ENCODE peak calls at places on chromosomes 1 and 21, in five cellular contexts. K, Z, O, N and E are unnamed samples. For H3K4me1, the result is how much of the 10 kb centered on the place peaks cover.

GRCh38 chr21:15065381-15066230 is 806 bp upstream of the NRIP1 start:
- DNase-seq in K (peak), Z (peak), O (peak), N (peak), E (peak)

GRCh38 chr1:224042557-224043118 is 71.3 kb upstream of the FBXO28 start:
- DNase-seq in K (no peak), Z (no peak), O (no peak), N (no peak), E (no peak)

GRCh38 chr1:239361403-239361802 is 25.0 kb upstream of the CHRM3 start:
- DNase-seq in K (no peak), Z (no peak), O (no peak), N (no peak), E (peak)

GRCh38 chr1:40539338-40539737 is 7.9 kb downstream of the ZNF684 start:
- DNase-seq in K (no peak), Z (no peak), O (no peak), N (no peak), E (no peak)

GRCh38 chr1:27960762-27961645 is 1.2 kb downstream of the XKR8 start:
- DNase-seq in K (peak), Z (no peak), O (peak), N (no peak), E (peak)

GRCh38 chr1:46176211-46176865 is at the start of gene P3R3URF:
- DNase-seq in K (no peak), Z (no peak), O (no peak), N (no peak), E (no peak)

GRCh38 chr1:162364498-162364897 is 12.2 kb downstream of the SPATA46 start:
- DNase-seq in K (no peak), Z (no peak), O (no peak), N (no peak), E (no peak)

GRCh38 chr1:105636052-105636451 is 1420.4 kb upstream of the PRMT6 start:
- DNase-seq in K (no peak), Z (no peak), O (no peak), N (no peak), E (no peak)

GRCh38 chr1:53455592-53455991 is 3.6 kb upstream of the DMRTB1 start:
- DNase-seq in K (no peak), Z (no peak), O (no peak), N (no peak), E (no peak)

GRCh38 chr1:85894651-85895050 is 186.4 kb upstream of the ZNHIT6 start:
- DNase-seq in K (peak), Z (no peak), O (peak), N (peak), E (no peak)

GRCh38 chr1:31570228-31570627 is 6.1 kb upstream of the TINAGL1 start:
- DNase-seq in K (no peak), Z (no peak), O (no peak), N (no peak), E (no peak)

GRCh38 chr1:165143437-165144065 is 213.0 kb downstream of the LMX1A start:
- DNase-seq in K (peak), Z (no peak), O (peak), N (peak), E (peak)

GRCh38 chr1:231810415-231810814 is 183.8 kb downstream of the DISC1 start:
- DNase-seq in K (no peak), Z (no peak), O (no peak), N (no peak), E (no peak)

GRCh38 chr1:228014235-228014930 is 7.6 kb downstream of the WNT3A start:
- DNase-seq in K (no peak), Z (peak), O (no peak), N (no peak), E (no peak)

GRCh38 chr21:41472769-41473548 is 35.0 kb downstream of the TMPRSS2 start:
- DNase-seq in K (peak), Z (no peak), O (no peak), N (no peak), E (no peak)

GRCh38 chr1:156012051-156012817 is 8.5 kb downstream of the SSR2 start:
- DNase-seq in K (no peak), Z (no peak), O (no peak), N (no peak), E (no peak)

GRCh38 chr1:204096931-204097330 is 24.0 kb downstream of the SOX13 start:
- DNase-seq in K (no peak), Z (no peak), O (no peak), N (no peak), E (no peak)

DNA sequence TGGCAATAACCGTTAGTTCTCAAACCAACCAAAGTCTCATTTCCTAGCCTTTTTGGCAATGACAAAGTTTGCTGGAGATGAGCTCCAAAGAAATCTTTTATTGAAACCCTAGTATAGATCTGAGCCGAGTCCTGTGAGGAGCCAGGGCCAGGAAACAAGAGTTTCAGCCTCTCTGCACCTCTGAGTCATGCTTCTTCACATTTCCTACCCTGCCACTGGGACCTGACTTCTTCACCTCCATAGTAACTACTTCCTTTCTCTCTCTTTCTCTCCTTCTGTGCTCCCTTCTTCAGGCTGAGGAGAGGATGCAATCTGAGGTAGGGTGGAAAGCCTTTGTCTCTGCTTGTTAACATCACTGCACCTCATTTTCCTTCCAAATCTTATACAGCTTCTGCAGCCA is 38.7 kb upstream of the IPO9 start:
- DNase-seq in K (no peak), Z (peak), O (no peak), N (no peak), E (no peak)
- H3K4me3 ChIP-seq in K (no peak), Z (no peak), O (no peak), N (no peak), E (no peak)

GRCh38 chr1:244837597-244838258 is 2.3 kb downstream of the COX20 start:
- DNase-seq in K (no peak), Z (no peak), O (no peak), N (peak), E (peak)
- H3K4me1 ChIP-seq in K (half or more), Z (under half), O (under half), N (half or more), E (under half)

DNA sequence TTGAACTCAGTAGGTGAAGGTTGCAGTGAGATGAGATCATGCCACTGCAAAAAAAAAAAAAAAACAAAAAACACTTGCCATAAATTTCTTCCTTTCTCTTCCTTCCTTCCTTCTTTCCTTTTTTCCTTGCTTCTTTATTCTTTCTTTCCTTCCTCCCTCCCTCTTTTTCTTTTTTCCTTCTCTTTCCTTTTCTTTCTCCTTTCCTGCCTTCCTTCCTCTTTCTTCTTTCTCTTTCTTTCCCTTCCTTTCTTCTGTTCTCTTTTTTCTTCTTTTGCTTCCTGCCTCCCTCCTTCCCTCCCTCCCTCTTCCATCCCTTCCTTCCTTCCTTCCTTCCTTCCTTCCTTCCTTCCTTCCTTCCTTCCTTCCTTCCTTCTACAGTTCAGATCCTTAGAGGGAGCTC is 71.2 kb downstream of the LYPLAL1 start:
- DNase-seq in K (no peak), Z (no peak), O (no peak), N (no peak), E (no peak)
- H3K27ac ChIP-seq in K (no peak), Z (no peak), O (no peak), N (no peak), E (no peak)

GRCh38 chr1:23561076-23561812 is 1.9 kb upstream of the ID3 start:
- DNase-seq in K (no peak), Z (no peak), O (no peak), N (no peak), E (no peak)
- H3K4me3 ChIP-seq in K (no peak), Z (no peak), O (no peak), N (peak), E (no peak)

GRCh38 chr1:6488602-6489382 is 2.7 kb downstream of the PLEKHG5 start:
- DNase-seq in K (no peak), Z (no peak), O (no peak), N (no peak), E (peak)

GRCh38 chr1:6490181-6491075 is 1.0 kb downstream of the PLEKHG5 start:
- DNase-seq in K (peak), Z (peak), O (peak), N (peak), E (peak)

GRCh38 chr1:6491076-6491449 is 404 bp downstream of the PLEKHG5 start:
- DNase-seq in K (no peak), Z (no peak), O (no peak), N (no peak), E (no peak)

GRCh38 chr1:6489383-6489765 is 2.1 kb downstream of the PLEKHG5 start:
- DNase-seq in K (no peak), Z (no peak), O (no peak), N (no peak), E (no peak)

DNA sequence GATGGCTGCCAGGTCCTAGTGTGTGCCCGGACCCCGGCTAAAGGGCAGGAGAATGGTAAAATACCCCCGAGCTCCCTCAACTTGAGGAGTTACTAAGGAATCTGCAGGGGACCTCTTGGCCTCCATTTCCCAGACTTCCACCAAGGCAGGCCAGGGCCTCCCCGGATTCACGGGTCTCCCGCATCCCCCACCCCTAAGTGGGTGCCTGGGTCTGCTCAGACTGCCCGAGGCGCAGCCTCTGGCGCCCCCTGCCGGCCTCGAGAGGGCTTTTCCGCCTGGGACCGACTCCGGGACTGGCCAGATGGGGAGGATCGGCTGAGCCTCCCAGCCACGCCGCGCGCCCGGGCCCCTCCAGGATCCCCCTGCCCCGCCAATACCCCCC is 1.7 kb downstream of the PLEKHG5 start:
- DNase-seq in K (peak), Z (peak), O (peak), N (peak), E (peak)
- H3K4me1 ChIP-seq in K (under half), Z (under half), O (under half), N (half or more), E (under half)

DNA sequence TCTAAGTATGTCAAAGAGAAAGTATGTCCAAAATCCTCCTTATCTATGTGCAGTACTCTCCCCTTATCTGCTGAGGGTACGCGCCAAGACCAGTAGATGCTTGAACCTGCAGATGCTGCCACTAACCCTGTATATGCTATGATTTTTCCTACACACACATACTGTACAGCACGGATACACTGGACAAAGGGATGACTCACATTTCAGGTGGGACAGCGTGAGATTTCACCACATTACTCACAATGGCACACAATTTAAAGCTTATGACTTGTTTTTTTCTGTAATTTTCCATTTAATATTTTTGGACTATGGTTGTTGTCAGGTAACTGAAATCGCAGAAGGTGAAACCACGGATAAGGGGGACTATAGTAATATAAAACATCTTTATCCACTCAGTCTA is 4.1 kb downstream of the ORC1 start:
- DNase-seq in K (no peak), Z (no peak), O (no peak), N (no peak), E (no peak)
- H3K27ac ChIP-seq in K (no peak), Z (no peak), O (no peak), N (no peak), E (no peak)

DNA sequence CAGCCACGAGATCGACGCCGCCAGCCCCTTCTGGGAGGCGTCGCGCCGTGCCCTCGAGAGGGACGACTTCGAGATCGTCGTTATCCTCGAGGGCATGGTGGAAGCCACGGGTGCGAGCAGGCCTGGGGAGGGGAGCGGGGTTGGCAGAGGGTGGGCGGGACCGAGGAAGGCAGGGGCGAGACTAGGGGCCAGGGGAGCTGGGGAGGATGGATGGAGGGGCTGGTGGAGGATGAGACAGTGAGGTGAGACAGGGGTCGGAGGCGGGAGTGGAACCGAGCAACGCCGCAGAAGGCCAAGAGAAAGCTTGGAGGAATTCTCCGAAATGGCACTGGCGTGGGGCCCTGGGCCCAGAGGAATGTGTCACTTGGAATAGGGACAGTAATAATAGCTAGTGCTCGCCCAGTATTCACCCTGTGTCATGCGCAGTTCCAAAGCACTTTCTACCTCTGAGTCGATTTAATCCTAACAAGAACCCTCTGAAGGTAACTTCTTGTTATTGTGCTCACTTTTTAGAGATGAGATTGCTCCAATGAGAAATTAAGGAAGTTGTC is 3.5 kb downstream of the KCNJ9 start:
- DNase-seq in K (no peak), Z (no peak), O (peak), N (no peak), E (no peak)
- H3K4me3 ChIP-seq in K (no peak), Z (no peak), O (no peak), N (no peak), E (no peak)

GRCh38 chr1:17570228-17570627 is 30.7 kb downstream of the ARHGEF10L start:
- DNase-seq in K (no peak), Z (no peak), O (no peak), N (no peak), E (no peak)
- H3K4me1 ChIP-seq in K (half or more), Z (under half), O (under half), N (half or more), E (under half)